ENCODE peak calls at places on chromosomes 13 and 19, in four cellular contexts. O is dorsolateral prefrontal cortex, Q is fibroblast of mammary gland, L is LoVo. H is an unnamed sample.

GRCh38 chr13:63938851-63939250 is 2523.2 kb upstream of the PCDH20 start:
- DNase-seq in O (no peak), Q (peak), L (no peak), H (no peak)

GRCh38 chr13:106373304-106373988 is 162.0 kb downstream of the EFNB2 start:
- DNase-seq in O (no peak), Q (no peak), L (no peak), H (peak)

GRCh38 chr13:23753523-23753922 is 135.7 kb downstream of the MIPEP start:
- DNase-seq in O (no peak), Q (peak), L (peak), H (peak)

GRCh38 chr13:35771898-35772297 is 295.4 kb upstream of the MAB21L1 start:
- DNase-seq in O (no peak), Q (peak), L (no peak), H (peak)

GRCh38 chr13:107865643-107866006 is 349.7 kb downstream of the LIG4 start:
- DNase-seq in O (no peak), Q (no peak), L (no peak), H (peak)

GRCh38 chr13:113407103-113407530 is 43.2 kb upstream of the GRTP1 start:
- DNase-seq in O (no peak), Q (no peak), L (no peak), H (no peak)

GRCh38 chr19:19464339-19465098 is 50.8 kb downstream of the TSSK6 start:
- DNase-seq in O (no peak), Q (peak), L (no peak), H (peak)

GRCh38 chr19:46391296-46392251 is 21.8 kb downstream of the CCDC8 start:
- DNase-seq in O (no peak), Q (no peak), L (no peak), H (no peak)

GRCh38 chr19:8085606-8086464 is 33.3 kb downstream of the CCL25 start:
- DNase-seq in O (no peak), Q (no peak), L (peak), H (no peak)

GRCh38 chr13:94205896-94206295 is 273.6 kb downstream of the DCT start:
- DNase-seq in O (no peak), Q (no peak), L (no peak), H (peak)

GRCh38 chr19:10305139-10305806 is 4.3 kb downstream of the ZGLP1 start:
- DNase-seq in O (peak), Q (peak), L (no peak), H (peak)

GRCh38 chr19:35153701-35154534 is 617 bp upstream of the FXYD5 start:
- DNase-seq in O (no peak), Q (no peak), L (peak), H (peak)

GRCh38 chr13:40440990-40441820 is 225.2 kb downstream of the FOXO1 start:
- DNase-seq in O (peak), Q (peak), L (peak), H (peak)

GRCh38 chr19:38429055-38429810 is 3.2 kb upstream of the RASGRP4 start:
- DNase-seq in O (no peak), Q (no peak), L (no peak), H (no peak)

GRCh38 chr13:32036131-32036695 is 4.6 kb downstream of the FRY start:
- DNase-seq in O (no peak), Q (no peak), L (no peak), H (peak)

GRCh38 chr13:19632915-19633339 is 532 bp upstream of the MPHOSPH8 start:
- DNase-seq in O (no peak), Q (no peak), L (no peak), H (no peak)

GRCh38 chr19:35168261-35168660 is 13.7 kb downstream of the FXYD5 start:
- DNase-seq in O (no peak), Q (peak), L (peak), H (no peak)

GRCh38 chr19:3969435-3970312 is 1.2 kb downstream of the DAPK3 start:
- DNase-seq in O (no peak), Q (peak), L (no peak), H (peak)

GRCh38 chr13:51906581-51906980 is 44.8 kb downstream of the CCDC70 start:
- DNase-seq in O (no peak), Q (no peak), L (no peak), H (peak)

GRCh38 chr19:29501816-29502580 is 23.8 kb upstream of the VSTM2B start:
- DNase-seq in O (peak), Q (no peak), L (no peak), H (no peak)

GRCh38 chr19:9936151-9937000 is at the start of gene OLFM2:
- DNase-seq in O (no peak), Q (no peak), L (peak), H (no peak)

GRCh38 chr13:97702614-97703013 is 250.9 kb upstream of the IPO5 start:
- DNase-seq in O (no peak), Q (no peak), L (no peak), H (no peak)

GRCh38 chr13:114107686-114108081 is 24.7 kb downstream of the RASA3 start:
- DNase-seq in O (peak), Q (peak), L (no peak), H (peak)

GRCh38 chr19:5563941-5564612 is 3.7 kb downstream of the TINCR start:
- DNase-seq in O (no peak), Q (no peak), L (no peak), H (peak)

GRCh38 chr19:55179570-55180484 is at the start of gene SYT5:
- DNase-seq in O (no peak), Q (no peak), L (no peak), H (peak)

GRCh38 chr13:34587586-34587985 is 354.5 kb upstream of the NBEA start:
- DNase-seq in O (no peak), Q (no peak), L (no peak), H (no peak)

GRCh38 chr19:6217752-6218403 is 61.9 kb downstream of the MLLT1 start:
- DNase-seq in O (no peak), Q (no peak), L (no peak), H (no peak)

GRCh38 chr13:98475521-98475920 is 101.4 kb downstream of the STK24 start:
- DNase-seq in O (no peak), Q (no peak), L (no peak), H (peak)

GRCh38 chr19:17248011-17248776 is 2.5 kb upstream of the NR2F6 start:
- DNase-seq in O (no peak), Q (no peak), L (no peak), H (no peak)

GRCh38 chr19:12792048-12792852 is 964 bp downstream of the JUNB start:
- DNase-seq in O (no peak), Q (peak), L (peak), H (peak)

GRCh38 chr19:15291089-15291488 is 41.2 kb downstream of the BRD4 start:
- DNase-seq in O (no peak), Q (peak), L (no peak), H (peak)

GRCh38 chr13:74210693-74211393 is 76.6 kb upstream of the KLF12 start:
- DNase-seq in O (no peak), Q (peak), L (peak), H (peak)

GRCh38 chr19:3108775-3109174 is 14.6 kb downstream of the GNA11 start:
- DNase-seq in O (peak), Q (peak), L (peak), H (peak)

GRCh38 chr19:17902701-17903100 is 30.1 kb upstream of the CCDC124 start:
- DNase-seq in O (no peak), Q (peak), L (no peak), H (peak)

GRCh38 chr19:16403151-16403977 is 68.4 kb downstream of the EPS15L1 start:
- DNase-seq in O (no peak), Q (no peak), L (no peak), H (no peak)

GRCh38 chr19:55526216-55527196 is 10.4 kb downstream of the SBK2 start:
- DNase-seq in O (no peak), Q (peak), L (peak), H (peak)

GRCh38 chr13:80116107-80116506 is 224.8 kb downstream of the SPRY2 start:
- DNase-seq in O (no peak), Q (peak), L (no peak), H (peak)

GRCh38 chr19:55494172-55494761 is 6.0 kb downstream of the SSC5D start:
- DNase-seq in O (no peak), Q (peak), L (no peak), H (peak)

GRCh38 chr19:33291623-33292534 is 10.5 kb downstream of the CEBPA start:
- DNase-seq in O (no peak), Q (no peak), L (no peak), H (no peak)